ENCODE peak calls at places on chromosomes 16 and 17, in four cellular contexts. One of them, this sample, is unnamed.
A peak's percentile ranks its signal among the peaks of the same experiment; 100 is the strongest.

GRCh38 chr17:78748048-78748729 is 33.9 kb downstream of the CYTH1 start:
- DNase-seq in neural crest cell: no peak
- DNase-seq in T-cell: no peak
- DNase-seq in tibial artery: peak; percentile 47
- DNase-seq in this sample: no peak

GRCh38 chr16:54540525-54541180 is 254.1 kb upstream of the IRX3 start:
- DNase-seq in T-cell: no peak
- DNase-seq in neural crest cell: no peak
- DNase-seq in tibial artery: no peak
- DNase-seq in this sample: no peak

GRCh38 chr17:56785396-56785795 is 48.3 kb downstream of the C17orf67 start:
- DNase-seq in T-cell: no peak
- DNase-seq in tibial artery: no peak
- DNase-seq in neural crest cell: no peak
- DNase-seq in this sample: no peak

GRCh38 chr17:81526662-81527571 is 1.3 kb upstream of the FSCN2 start:
- DNase-seq in T-cell: no peak
- DNase-seq in neural crest cell: no peak
- DNase-seq in tibial artery: no peak
- DNase-seq in this sample: no peak

GRCh38 chr17:75319818-75320691 is 30.8 kb upstream of the SLC25A19 start:
- DNase-seq in T-cell: no peak
- DNase-seq in tibial artery: no peak
- DNase-seq in neural crest cell: no peak
- DNase-seq in this sample: no peak

GRCh38 chr17:18017958-18018357 is 21.0 kb downstream of the ATPAF2 start:
- DNase-seq in tibial artery: no peak
- DNase-seq in neural crest cell: no peak
- DNase-seq in T-cell: no peak
- DNase-seq in this sample: peak; percentile 37

GRCh38 chr17:47352848-47353247 is 29.1 kb downstream of the EFCAB13 start:
- DNase-seq in tibial artery: no peak
- DNase-seq in neural crest cell: no peak
- DNase-seq in T-cell: no peak
- DNase-seq in this sample: no peak

GRCh38 chr16:84689126-84689525 is 10.7 kb upstream of the USP10 start:
- DNase-seq in T-cell: no peak
- DNase-seq in neural crest cell: no peak
- DNase-seq in tibial artery: no peak
- DNase-seq in this sample: no peak

GRCh38 chr16:4011225-4011939 is 104.9 kb downstream of the ADCY9 start:
- DNase-seq in T-cell: no peak
- DNase-seq in neural crest cell: no peak
- DNase-seq in tibial artery: no peak
- DNase-seq in this sample: no peak

GRCh38 chr17:42665581-42666001 is 6.5 kb downstream of the TUBG2 start:
- DNase-seq in tibial artery: no peak
- DNase-seq in T-cell: no peak
- DNase-seq in neural crest cell: no peak
- DNase-seq in this sample: no peak

GRCh38 chr16:60748366-60748765 is 1287.9 kb downstream of the CDH8 start:
- DNase-seq in neural crest cell: no peak
- DNase-seq in tibial artery: no peak
- DNase-seq in T-cell: no peak
- DNase-seq in this sample: no peak

GRCh38 chr16:4426021-4426684 is 485 bp downstream of the DNAJA3 start:
- DNase-seq in neural crest cell: no peak
- DNase-seq in T-cell: peak; percentile 71
- DNase-seq in tibial artery: no peak
- DNase-seq in this sample: peak; percentile 49

GRCh38 chr17:76812968-76813367 is 55.2 kb upstream of the MGAT5B start:
- DNase-seq in T-cell: no peak
- DNase-seq in neural crest cell: no peak
- DNase-seq in tibial artery: no peak
- DNase-seq in this sample: no peak

GRCh38 chr16:68086860-68087268 is 1.7 kb downstream of the NFATC3 start:
- DNase-seq in T-cell: no peak
- DNase-seq in tibial artery: no peak
- DNase-seq in neural crest cell: no peak
- DNase-seq in this sample: no peak

GRCh38 chr16:10090816-10091215 is 91.4 kb downstream of the GRIN2A start:
- DNase-seq in neural crest cell: no peak
- DNase-seq in T-cell: no peak
- DNase-seq in tibial artery: no peak
- DNase-seq in this sample: no peak

GRCh38 chr16:31215287-31216115 is 1.4 kb downstream of the PYDC1 start:
- DNase-seq in T-cell: peak; percentile 21
- DNase-seq in neural crest cell: no peak
- DNase-seq in tibial artery: peak; percentile 36
- DNase-seq in this sample: peak; percentile 96

GRCh38 chr17:69757794-69758430 is 317.1 kb upstream of the KCNJ16 start:
- DNase-seq in tibial artery: no peak
- DNase-seq in neural crest cell: no peak
- DNase-seq in T-cell: no peak
- DNase-seq in this sample: no peak

GRCh38 chr17:27473748-27474609 is 17.7 kb downstream of the KSR1 start:
- DNase-seq in T-cell: peak; percentile 61
- DNase-seq in tibial artery: no peak
- DNase-seq in neural crest cell: no peak
- DNase-seq in this sample: no peak

GRCh38 chr17:56793947-56794346 is 39.8 kb downstream of the C17orf67 start:
- DNase-seq in tibial artery: no peak
- DNase-seq in neural crest cell: no peak
- DNase-seq in T-cell: no peak
- DNase-seq in this sample: no peak

GRCh38 chr17:10420811-10421210 is 939 bp downstream of the MYH8 start:
- DNase-seq in T-cell: no peak
- DNase-seq in neural crest cell: no peak
- DNase-seq in tibial artery: no peak
- DNase-seq in this sample: no peak

GRCh38 chr16:70696952-70697600 is 11.2 kb upstream of the MTSS2 start:
- DNase-seq in T-cell: peak; percentile 47
- DNase-seq in neural crest cell: no peak
- DNase-seq in tibial artery: no peak
- DNase-seq in this sample: no peak